ENCODE peak calls at places on chromosomes 11 and 22, in four cellular contexts. A, N, L and P are unnamed samples.

GRCh38 chr22:20746466-20747189 is 27.3 kb upstream of the SERPIND1 start:
- DNase-seq in L (no peak), A (no peak), N (no peak), P (no peak)

GRCh38 chr11:124174001-124174400 is 9.1 kb upstream of the OR10D3 start:
- DNase-seq in N (no peak), L (peak), A (peak), P (peak)

GRCh38 chr22:19632671-19633148 is 81.6 kb upstream of the SEPTIN5 start:
- DNase-seq in A (peak), L (no peak), N (peak), P (no peak)

GRCh38 chr11:63490551-63491239 is at the start of gene PLAAT5:
- DNase-seq in A (no peak), L (no peak), N (no peak), P (peak)

GRCh38 chr22:41521166-41521565 is 23.1 kb downstream of the POLR3H start:
- DNase-seq in L (no peak), N (no peak), A (no peak), P (no peak)

GRCh38 chr11:65553301-65554001 is 4.7 kb downstream of the LTBP3 start:
- DNase-seq in L (no peak), A (no peak), N (no peak), P (no peak)

GRCh38 chr22:24413726-24414385 is 13.5 kb upstream of the ADORA2A start:
- DNase-seq in L (no peak), A (no peak), N (no peak), P (no peak)

GRCh38 chr11:61026121-61027031 is 54.9 kb downstream of the CD6 start:
- DNase-seq in L (no peak), N (no peak), A (no peak), P (no peak)

GRCh38 chr11:44619931-44620725 is 54.7 kb downstream of the CD82 start:
- DNase-seq in A (no peak), L (no peak), N (peak), P (no peak)

GRCh38 chr11:32478277-32478731 is 43.0 kb upstream of the WT1 start:
- DNase-seq in A (no peak), L (no peak), N (no peak), P (peak)

GRCh38 chr11:69075421-69076128 is 26.8 kb downstream of the TPCN2 start:
- DNase-seq in N (no peak), L (peak), A (peak), P (peak)

GRCh38 chr22:28867191-28867590 is 16.2 kb upstream of the ZNRF3 start:
- DNase-seq in N (no peak), A (no peak), L (no peak), P (no peak)

GRCh38 chr11:87173185-87174039 is 135.7 kb downstream of the TMEM135 start:
- DNase-seq in A (peak), N (no peak), L (peak), P (peak)

GRCh38 chr11:134518616-134519389 is 106.8 kb upstream of the B3GAT1 start:
- DNase-seq in N (no peak), A (no peak), L (no peak), P (no peak)

GRCh38 chr11:34331329-34331728 is 26.5 kb downstream of the ABTB2 start:
- DNase-seq in N (no peak), L (peak), A (peak), P (peak)

GRCh38 chr11:128720522-128720985 is 26.7 kb downstream of the FLI1 start:
- DNase-seq in L (no peak), A (no peak), N (no peak), P (peak)

GRCh38 chr11:9459573-9460321 is 1.1 kb upstream of the ZNF143 start:
- DNase-seq in A (peak), L (peak), N (no peak), P (peak)

GRCh38 chr22:38864361-38865191 is 7.4 kb downstream of the CBX6 start:
- DNase-seq in A (no peak), L (peak), N (no peak), P (peak)

GRCh38 chr22:48944756-48945620 is 882.7 kb downstream of the BRD1 start:
- DNase-seq in A (no peak), L (no peak), N (peak), P (no peak)

GRCh38 chr11:14519692-14520085 is 497 bp downstream of the PSMA1 start:
- DNase-seq in L (peak), A (no peak), N (no peak), P (no peak)

GRCh38 chr11:35105319-35106063 is 33.5 kb upstream of the CD44 start:
- DNase-seq in L (peak), A (no peak), N (no peak), P (peak)

GRCh38 chr11:78216571-78217287 is 28.0 kb downstream of the USP35 start:
- DNase-seq in A (peak), L (peak), N (no peak), P (no peak)

GRCh38 chr11:44994753-44995152 is 44.1 kb upstream of the TP53I11 start:
- DNase-seq in A (no peak), N (peak), L (no peak), P (no peak)

GRCh38 chr22:27718186-27719032 is 83.1 kb downstream of the MN1 start:
- DNase-seq in L (peak), N (peak), A (peak), P (peak)

GRCh38 chr11:69905611-69906452 is 86.6 kb upstream of the FGF3 start:
- DNase-seq in N (no peak), L (no peak), A (no peak), P (no peak)

GRCh38 chr11:61356701-61357100 is 5.0 kb downstream of the CYB561A3 start:
- DNase-seq in A (no peak), N (no peak), L (no peak), P (no peak)

GRCh38 chr11:94747136-94748110 is 20.7 kb upstream of the AMOTL1 start:
- DNase-seq in A (peak), L (no peak), N (no peak), P (no peak)

GRCh38 chr11:123176785-123177184 is 18.3 kb downstream of the CLMP start:
- DNase-seq in A (no peak), L (no peak), N (no peak), P (no peak)

GRCh38 chr11:8988329-8989234 is 15.2 kb downstream of the NRIP3 start:
- DNase-seq in L (peak), A (peak), N (no peak), P (peak)

GRCh38 chr22:39941661-39942060 is 18.5 kb upstream of the TMA7B start:
- DNase-seq in A (no peak), L (no peak), N (no peak), P (no peak)

GRCh38 chr22:30305906-30306628 is 16.8 kb upstream of the CASTOR1 start:
- DNase-seq in A (no peak), N (no peak), L (no peak), P (no peak)

GRCh38 chr22:16960220-16960883 is 47.7 kb downstream of the GAB4 start:
- DNase-seq in N (peak), L (no peak), A (no peak), P (no peak)

GRCh38 chr11:14612624-14613023 is 31.0 kb upstream of the PDE3B start:
- DNase-seq in N (no peak), A (no peak), L (no peak), P (no peak)